ENCODE peak calls at places on chromosomes 5 and 9, in eight cellular contexts. One of them, this sample, is unnamed.

GRCh38 chr9:72997387-72997995 is 44.6 kb upstream of the ALDH1A1 start:
- DNase-seq in heart left ventricle: no peak
- DNase-seq in endothelial cell: no peak
- DNase-seq in RWPE1: no peak
- DNase-seq in fibroblast of pulmonary artery: no peak
- DNase-seq in foreskin keratinocyte: no peak
- DNase-seq in psoas muscle: no peak
- DNase-seq in omental fat pad: no peak
- DNase-seq in this sample: no peak

GRCh38 chr9:26954050-26954508 is 2.1 kb upstream of the IFT74 start:
- DNase-seq in endothelial cell: no peak
- DNase-seq in fibroblast of pulmonary artery: peak; percentile 18
- DNase-seq in foreskin keratinocyte: no peak
- DNase-seq in RWPE1: no peak
- DNase-seq in heart left ventricle: no peak
- DNase-seq in omental fat pad: no peak
- DNase-seq in psoas muscle: no peak
- DNase-seq in this sample: no peak

GRCh38 chr9:12774861-12775367 is at the start of gene LURAP1L:
- DNase-seq in RWPE1: peak; percentile 55
- DNase-seq in endothelial cell: peak; percentile 10
- DNase-seq in omental fat pad: no peak
- DNase-seq in fibroblast of pulmonary artery: peak; percentile 80
- DNase-seq in psoas muscle: no peak
- DNase-seq in heart left ventricle: peak; percentile 30
- DNase-seq in foreskin keratinocyte: peak; percentile 77
- DNase-seq in this sample: no peak

GRCh38 chr9:32128546-32128945 is 255.9 kb upstream of the ACO1 start:
- DNase-seq in psoas muscle: no peak
- DNase-seq in fibroblast of pulmonary artery: no peak
- DNase-seq in RWPE1: no peak
- DNase-seq in heart left ventricle: no peak
- DNase-seq in foreskin keratinocyte: no peak
- DNase-seq in omental fat pad: no peak
- DNase-seq in endothelial cell: no peak
- DNase-seq in this sample: no peak

GRCh38 chr5:80346055-80346454 is 26.3 kb downstream of the SPZ1 start:
- DNase-seq in omental fat pad: no peak
- DNase-seq in fibroblast of pulmonary artery: peak; percentile 12
- DNase-seq in psoas muscle: no peak
- DNase-seq in endothelial cell: peak; percentile 34
- DNase-seq in RWPE1: peak; percentile 52
- DNase-seq in heart left ventricle: no peak
- DNase-seq in foreskin keratinocyte: peak; percentile 20
- DNase-seq in this sample: no peak

GRCh38 chr9:120996409-120996808 is 53.7 kb downstream of the C5 start:
- DNase-seq in omental fat pad: no peak
- DNase-seq in fibroblast of pulmonary artery: no peak
- DNase-seq in RWPE1: no peak
- DNase-seq in endothelial cell: no peak
- DNase-seq in psoas muscle: no peak
- DNase-seq in foreskin keratinocyte: no peak
- DNase-seq in heart left ventricle: no peak
- DNase-seq in this sample: no peak

GRCh38 chr5:116669261-116670049 is 94.8 kb upstream of the SEMA6A start:
- DNase-seq in omental fat pad: no peak
- DNase-seq in fibroblast of pulmonary artery: no peak
- DNase-seq in endothelial cell: no peak
- DNase-seq in psoas muscle: no peak
- DNase-seq in foreskin keratinocyte: no peak
- DNase-seq in heart left ventricle: no peak
- DNase-seq in RWPE1: no peak
- DNase-seq in this sample: no peak

GRCh38 chr9:130288393-130288792 is 22.8 kb downstream of the HMCN2 start:
- DNase-seq in heart left ventricle: peak; percentile 41
- DNase-seq in foreskin keratinocyte: no peak
- DNase-seq in fibroblast of pulmonary artery: no peak
- DNase-seq in endothelial cell: no peak
- DNase-seq in omental fat pad: no peak
- DNase-seq in RWPE1: no peak
- DNase-seq in psoas muscle: peak; percentile 75
- DNase-seq in this sample: no peak

GRCh38 chr5:75668988-75669760 is 48.1 kb downstream of the POC5 start:
- DNase-seq in psoas muscle: no peak
- DNase-seq in heart left ventricle: peak; percentile 39
- DNase-seq in RWPE1: peak; percentile 30
- DNase-seq in omental fat pad: no peak
- DNase-seq in foreskin keratinocyte: no peak
- DNase-seq in endothelial cell: no peak
- DNase-seq in fibroblast of pulmonary artery: peak; percentile 25
- DNase-seq in this sample: peak; percentile 57

GRCh38 chr5:151627650-151628049 is 36.5 kb upstream of the FAT2 start:
- DNase-seq in RWPE1: no peak
- DNase-seq in omental fat pad: no peak
- DNase-seq in fibroblast of pulmonary artery: no peak
- DNase-seq in heart left ventricle: no peak
- DNase-seq in foreskin keratinocyte: peak; percentile 76
- DNase-seq in psoas muscle: no peak
- DNase-seq in endothelial cell: no peak
- DNase-seq in this sample: no peak

DNA sequence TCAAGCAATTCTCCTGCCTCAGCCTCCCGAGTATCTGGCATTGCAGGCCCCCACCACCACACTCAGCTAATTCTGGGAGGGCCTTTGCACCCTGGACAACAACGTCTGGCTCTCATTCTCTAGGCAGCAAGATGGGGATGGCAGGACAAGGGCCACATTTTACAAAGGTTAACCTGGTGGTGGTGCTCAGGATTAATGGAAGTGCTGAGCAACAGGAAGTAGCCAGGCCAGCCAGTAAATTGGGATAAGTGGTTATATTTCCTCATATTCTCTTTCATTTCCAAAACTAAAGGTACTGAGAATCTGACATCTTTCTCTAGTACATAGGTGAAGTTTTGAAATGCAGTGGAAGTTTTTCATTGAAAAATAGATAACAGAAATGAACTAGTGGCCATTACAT is 24.7 kb upstream of the ASPN start:
- DNase-seq in RWPE1: no peak
- DNase-seq in heart left ventricle: no peak
- DNase-seq in endothelial cell: no peak
- DNase-seq in psoas muscle: no peak
- DNase-seq in fibroblast of pulmonary artery: no peak
- DNase-seq in foreskin keratinocyte: no peak
- DNase-seq in omental fat pad: no peak
- DNase-seq in this sample: no peak
- TF ChIP-seq CTCF in RWPE1: no peak
- TF ChIP-seq CTCF in heart left ventricle: no peak
- TF ChIP-seq CTCF in endothelial cell: no peak
- TF ChIP-seq CTCF in psoas muscle: no peak
- TF ChIP-seq CTCF in fibroblast of pulmonary artery: no peak
- TF ChIP-seq CTCF in foreskin keratinocyte: peak; percentile 22
- TF ChIP-seq CTCF in omental fat pad: no peak
- TF ChIP-seq CTCF in this sample: no peak

GRCh38 chr9:69535296-69535832 is 136.8 kb downstream of the APBA1 start:
- DNase-seq in heart left ventricle: no peak
- DNase-seq in foreskin keratinocyte: peak; percentile 2
- DNase-seq in fibroblast of pulmonary artery: no peak
- DNase-seq in RWPE1: no peak
- DNase-seq in omental fat pad: no peak
- DNase-seq in endothelial cell: no peak
- DNase-seq in psoas muscle: no peak
- DNase-seq in this sample: no peak
- TF ChIP-seq CTCF in heart left ventricle: no peak
- TF ChIP-seq CTCF in foreskin keratinocyte: no peak
- TF ChIP-seq CTCF in fibroblast of pulmonary artery: no peak
- TF ChIP-seq CTCF in RWPE1: no peak
- TF ChIP-seq CTCF in omental fat pad: no peak
- TF ChIP-seq CTCF in endothelial cell: no peak
- TF ChIP-seq CTCF in psoas muscle: no peak
- TF ChIP-seq CTCF in this sample: no peak

DNA sequence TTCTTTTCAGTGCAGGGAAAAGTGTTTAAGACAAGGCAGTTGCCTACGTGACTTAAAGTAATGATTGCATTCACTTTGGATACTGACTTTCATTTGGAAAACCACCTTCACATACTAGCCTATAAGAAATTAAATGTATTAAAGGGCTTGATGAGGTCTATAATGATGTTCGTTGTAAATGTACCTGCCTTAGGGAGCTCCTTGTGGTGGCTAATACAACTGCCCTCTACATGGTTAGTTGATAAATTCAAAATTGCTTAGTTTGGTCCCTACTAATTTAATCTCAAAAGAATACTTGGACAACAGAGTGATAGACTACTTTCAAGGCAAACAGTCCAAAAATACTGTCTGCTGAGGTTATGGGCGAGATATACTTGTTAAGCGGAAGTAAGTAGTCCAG is 3.8 kb downstream of the VLDLR start:
- DNase-seq in omental fat pad: no peak
- DNase-seq in fibroblast of pulmonary artery: no peak
- DNase-seq in psoas muscle: no peak
- DNase-seq in heart left ventricle: no peak
- DNase-seq in RWPE1: no peak
- DNase-seq in endothelial cell: no peak
- DNase-seq in foreskin keratinocyte: no peak
- DNase-seq in this sample: no peak
- TF ChIP-seq CTCF in omental fat pad: no peak
- TF ChIP-seq CTCF in fibroblast of pulmonary artery: peak; percentile 14
- TF ChIP-seq CTCF in psoas muscle: no peak
- TF ChIP-seq CTCF in heart left ventricle: no peak
- TF ChIP-seq CTCF in RWPE1: no peak
- TF ChIP-seq CTCF in endothelial cell: no peak
- TF ChIP-seq CTCF in foreskin keratinocyte: peak; percentile 11
- TF ChIP-seq CTCF in this sample: no peak

GRCh38 chr5:22889714-22890113 is 36.6 kb upstream of the CDH12 start:
- DNase-seq in endothelial cell: no peak
- DNase-seq in omental fat pad: no peak
- DNase-seq in heart left ventricle: no peak
- DNase-seq in psoas muscle: no peak
- DNase-seq in RWPE1: peak; percentile 18
- DNase-seq in foreskin keratinocyte: peak; percentile 30
- DNase-seq in fibroblast of pulmonary artery: no peak
- DNase-seq in this sample: no peak
- TF ChIP-seq CTCF in endothelial cell: no peak
- TF ChIP-seq CTCF in omental fat pad: no peak
- TF ChIP-seq CTCF in heart left ventricle: peak; percentile 30
- TF ChIP-seq CTCF in psoas muscle: no peak
- TF ChIP-seq CTCF in RWPE1: peak; percentile 64
- TF ChIP-seq CTCF in foreskin keratinocyte: peak; percentile 61
- TF ChIP-seq CTCF in fibroblast of pulmonary artery: no peak
- TF ChIP-seq CTCF in this sample: no peak

DNA sequence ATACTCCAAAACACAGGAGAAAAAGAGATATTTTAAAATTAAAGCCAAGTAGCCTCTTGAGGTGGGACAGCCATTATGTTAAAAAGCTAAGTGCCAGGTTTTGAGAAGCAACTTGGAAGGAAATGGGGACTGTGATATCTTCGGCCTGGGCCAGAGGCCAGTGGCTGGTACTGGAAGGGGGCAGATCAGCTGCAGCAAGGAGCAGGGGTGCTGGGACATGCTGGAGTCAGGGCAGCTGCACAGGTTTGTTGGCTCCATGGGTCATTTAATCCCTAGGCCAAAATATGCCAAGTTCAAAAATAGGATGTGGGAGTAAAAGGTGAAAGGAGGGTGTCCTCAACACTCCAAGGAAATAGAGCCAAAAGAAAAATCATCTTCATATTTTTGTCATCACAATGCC is 30.0 kb downstream of the ADRB2 start:
- DNase-seq in endothelial cell: no peak
- DNase-seq in psoas muscle: peak; percentile 73
- DNase-seq in heart left ventricle: peak; percentile 40
- DNase-seq in foreskin keratinocyte: no peak
- DNase-seq in omental fat pad: no peak
- DNase-seq in fibroblast of pulmonary artery: no peak
- DNase-seq in RWPE1: no peak
- DNase-seq in this sample: no peak
- TF ChIP-seq CTCF in endothelial cell: no peak
- TF ChIP-seq CTCF in psoas muscle: no peak
- TF ChIP-seq CTCF in heart left ventricle: no peak
- TF ChIP-seq CTCF in foreskin keratinocyte: no peak
- TF ChIP-seq CTCF in omental fat pad: no peak
- TF ChIP-seq CTCF in fibroblast of pulmonary artery: no peak
- TF ChIP-seq CTCF in RWPE1: no peak
- TF ChIP-seq CTCF in this sample: no peak

GRCh38 chr9:89096807-89097206 is 81.8 kb downstream of the SHC3 start:
- DNase-seq in RWPE1: no peak
- DNase-seq in heart left ventricle: no peak
- DNase-seq in psoas muscle: no peak
- DNase-seq in foreskin keratinocyte: no peak
- DNase-seq in endothelial cell: no peak
- DNase-seq in fibroblast of pulmonary artery: no peak
- DNase-seq in omental fat pad: no peak
- DNase-seq in this sample: no peak
- TF ChIP-seq CTCF in RWPE1: no peak
- TF ChIP-seq CTCF in heart left ventricle: no peak
- TF ChIP-seq CTCF in psoas muscle: no peak
- TF ChIP-seq CTCF in foreskin keratinocyte: no peak
- TF ChIP-seq CTCF in endothelial cell: no peak
- TF ChIP-seq CTCF in fibroblast of pulmonary artery: no peak
- TF ChIP-seq CTCF in omental fat pad: no peak
- TF ChIP-seq CTCF in this sample: no peak

GRCh38 chr5:140821375-140822280 is at the start of gene PCDHA5:
- DNase-seq in fibroblast of pulmonary artery: peak; percentile 18
- DNase-seq in heart left ventricle: no peak
- DNase-seq in foreskin keratinocyte: no peak
- DNase-seq in psoas muscle: no peak
- DNase-seq in endothelial cell: no peak
- DNase-seq in omental fat pad: no peak
- DNase-seq in RWPE1: no peak
- DNase-seq in this sample: no peak
- TF ChIP-seq CTCF in fibroblast of pulmonary artery: peak; percentile 42
- TF ChIP-seq CTCF in heart left ventricle: peak; percentile 31
- TF ChIP-seq CTCF in foreskin keratinocyte: peak; percentile 58
- TF ChIP-seq CTCF in psoas muscle: peak; percentile 19
- TF ChIP-seq CTCF in endothelial cell: no peak
- TF ChIP-seq CTCF in omental fat pad: no peak
- TF ChIP-seq CTCF in RWPE1: peak; percentile 70
- TF ChIP-seq CTCF in this sample: no peak

GRCh38 chr5:26807231-26808199 is 230.9 kb downstream of the CDH9 start:
- DNase-seq in heart left ventricle: no peak
- DNase-seq in endothelial cell: no peak
- DNase-seq in psoas muscle: no peak
- DNase-seq in omental fat pad: no peak
- DNase-seq in foreskin keratinocyte: no peak
- DNase-seq in fibroblast of pulmonary artery: no peak
- DNase-seq in RWPE1: no peak
- DNase-seq in this sample: no peak
- TF ChIP-seq CTCF in heart left ventricle: no peak
- TF ChIP-seq CTCF in endothelial cell: no peak
- TF ChIP-seq CTCF in psoas muscle: no peak
- TF ChIP-seq CTCF in omental fat pad: no peak
- TF ChIP-seq CTCF in foreskin keratinocyte: no peak
- TF ChIP-seq CTCF in fibroblast of pulmonary artery: no peak
- TF ChIP-seq CTCF in RWPE1: no peak
- TF ChIP-seq CTCF in this sample: no peak

DNA sequence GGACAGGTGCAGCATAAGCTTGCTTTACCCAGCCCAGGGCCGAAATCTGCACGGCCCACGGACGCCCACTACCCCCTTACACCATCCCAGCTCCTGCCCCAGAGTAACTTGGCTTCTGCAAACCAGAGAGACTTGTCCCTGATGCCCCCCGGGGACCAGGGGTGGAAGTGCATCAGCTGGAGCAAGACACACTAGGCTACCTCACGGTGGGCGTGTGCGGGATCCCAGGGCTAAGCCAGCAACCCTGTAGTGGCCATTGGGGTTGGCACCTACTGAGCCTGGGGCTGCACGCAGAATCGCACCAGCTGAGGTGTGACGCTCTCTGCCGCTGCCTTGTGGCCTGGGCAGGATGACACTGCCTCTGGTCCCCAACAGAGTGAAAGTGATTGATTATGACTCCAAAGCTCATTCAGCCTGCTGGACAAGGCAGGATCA is 6.1 kb upstream of the ZNF79 start:
- DNase-seq in endothelial cell: peak; percentile 67
- DNase-seq in psoas muscle: peak; percentile 58
- DNase-seq in fibroblast of pulmonary artery: no peak
- DNase-seq in RWPE1: no peak
- DNase-seq in heart left ventricle: no peak
- DNase-seq in omental fat pad: no peak
- DNase-seq in foreskin keratinocyte: no peak
- DNase-seq in this sample: peak; percentile 43
- TF ChIP-seq CTCF in endothelial cell: peak; percentile 40
- TF ChIP-seq CTCF in psoas muscle: peak; percentile 26
- TF ChIP-seq CTCF in fibroblast of pulmonary artery: peak; percentile 18
- TF ChIP-seq CTCF in RWPE1: no peak
- TF ChIP-seq CTCF in heart left ventricle: no peak
- TF ChIP-seq CTCF in omental fat pad: no peak
- TF ChIP-seq CTCF in foreskin keratinocyte: peak; percentile 35
- TF ChIP-seq CTCF in this sample: peak; percentile 27

This sample was measured in natural killer cell.